ENCODE peak calls at places on chromosome 18, in eight cellular contexts. T is heart left ventricle, B is right lobe of liver, Z is uterus, H is A549, U is lower leg skin, K is tibial nerve, D is transverse colon. I is an unnamed sample.
A peak's percentile ranks its signal among the peaks of the same experiment; 100 is the strongest.

GRCh38 chr18:33844232-33844631 is 266.2 kb downstream of the ASXL3 start:
- DNase-seq in T (no peak), B (no peak), Z (no peak), H (no peak), U (no peak), K (no peak), D (no peak), I (no peak)

GRCh38 chr18:37335337-37335736 is 230.3 kb downstream of the CELF4 start:
- DNase-seq in T (no peak), B (no peak), Z (no peak), H (no peak), U (no peak), K (no peak), D (no peak), I (no peak)

GRCh38 chr18:31219395-31219794 is 56.7 kb upstream of the DSC1 start:
- DNase-seq in T (no peak), B (no peak), Z (no peak), H (no peak), U (no peak), K (no peak), D (no peak), I (no peak)

GRCh38 chr18:44637210-44638051 is 43.3 kb upstream of the SETBP1 start:
- DNase-seq in T (no peak), B (no peak), Z (no peak), H (peak; percentile 7), U (no peak), K (no peak), D (no peak), I (no peak)

GRCh38 chr18:10953672-10954071 is 195.7 kb downstream of the PIEZO2 start:
- DNase-seq in T (no peak), B (no peak), Z (no peak), H (no peak), U (no peak), K (no peak), D (peak; percentile 14), I (no peak)

GRCh38 chr18:616380-616995 is 19.7 kb downstream of the CLUL1 start:
- DNase-seq in T (no peak), B (no peak), Z (no peak), H (peak; percentile 36), U (no peak), K (no peak), D (no peak), I (no peak)

GRCh38 chr18:12593861-12594260 is 64.0 kb downstream of the SPIRE1 start:
- DNase-seq in T (no peak), B (no peak), Z (no peak), H (no peak), U (no peak), K (no peak), D (no peak), I (no peak)

GRCh38 chr18:44939037-44939665 is 258.5 kb downstream of the SETBP1 start:
- DNase-seq in T (no peak), B (no peak), Z (no peak), H (peak; percentile 1), U (no peak), K (no peak), D (peak; percentile 57), I (no peak)

GRCh38 chr18:11976882-11977281 is 4.4 kb upstream of the IMPA2 start:
- DNase-seq in T (no peak), B (no peak), Z (no peak), H (no peak), U (no peak), K (no peak), D (no peak), I (no peak)

GRCh38 chr18:22052405-22053105 is 116.8 kb upstream of the GATA6 start:
- DNase-seq in T (no peak), B (no peak), Z (no peak), H (no peak), U (no peak), K (no peak), D (peak; percentile 25), I (no peak)

GRCh38 chr18:56226025-56226424 is 412.4 kb downstream of the TXNL1 start:
- DNase-seq in T (no peak), B (no peak), Z (no peak), H (no peak), U (no peak), K (no peak), D (no peak), I (no peak)

GRCh38 chr18:23401400-23402347 is 51.4 kb upstream of the RIOK3 start:
- DNase-seq in T (no peak), B (peak; percentile 71), Z (no peak), H (no peak), U (no peak), K (no peak), D (peak; percentile 47), I (peak; percentile 55)

GRCh38 chr18:35460719-35461118 is 37.0 kb downstream of the INO80C start:
- DNase-seq in T (no peak), B (no peak), Z (no peak), H (no peak), U (no peak), K (no peak), D (no peak), I (no peak)

GRCh38 chr18:25350561-25351201 is 1.3 kb downstream of the ZNF521 start:
- DNase-seq in T (peak; percentile 60), B (no peak), Z (peak; percentile 69), H (no peak), U (peak; percentile 34), K (peak; percentile 54), D (peak; percentile 12), I (no peak)

DNA sequence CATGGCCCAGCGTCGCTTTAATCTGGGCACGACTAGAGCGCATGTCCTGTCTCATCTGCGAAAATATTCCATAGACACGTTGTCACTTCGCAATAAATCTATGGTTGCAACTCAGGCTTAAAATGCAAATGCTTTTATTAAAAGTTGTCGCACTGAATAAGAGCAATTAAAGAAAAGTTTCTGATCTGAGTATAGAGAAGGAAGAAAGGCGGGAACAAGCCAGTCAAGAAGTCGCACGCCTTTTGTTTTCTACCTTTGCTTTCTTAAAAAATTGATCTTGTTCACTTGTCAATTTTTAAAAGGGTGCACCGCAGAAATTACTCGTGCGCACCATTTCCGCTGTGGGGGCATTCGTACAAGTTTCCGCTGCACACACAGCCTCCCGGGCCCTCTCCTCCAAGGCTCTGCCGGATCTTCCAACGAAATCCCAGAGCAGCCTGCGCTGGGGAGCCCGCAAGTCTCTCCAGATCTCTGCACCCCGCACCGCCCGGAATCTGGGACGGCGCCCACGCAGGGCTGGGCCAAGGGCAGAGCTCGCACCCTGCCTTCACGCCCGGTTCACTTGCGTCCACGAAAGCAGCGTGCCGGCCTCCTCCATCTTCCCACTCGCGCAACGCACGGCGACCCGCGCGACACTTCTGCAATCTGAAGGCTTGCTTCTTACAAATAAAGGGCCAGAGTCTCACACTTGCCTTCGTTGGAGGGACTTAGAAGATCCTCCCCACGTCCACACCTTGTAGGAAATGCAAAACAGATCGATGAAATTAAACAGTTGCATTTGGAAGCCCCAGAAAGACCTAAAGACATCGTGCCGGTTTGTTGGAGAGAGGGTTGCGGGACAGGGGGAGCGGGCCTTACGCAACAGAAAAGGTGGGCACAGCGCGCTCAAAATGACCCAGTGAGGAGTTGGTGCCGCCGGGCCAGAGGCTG is 2.7 kb upstream of the SALL3 start:
- DNase-seq in T (no peak), B (no peak), Z (no peak), H (no peak), U (no peak), K (no peak), D (no peak), I (peak; percentile 56)
- H3K4me3 ChIP-seq in T (no peak overlapping the region), B (no peak overlapping the region), Z (no peak overlapping the region), H (no peak overlapping the region), U (no peak overlapping the region), K (no peak overlapping the region), D (no peak overlapping the region), I (no peak overlapping the region)

GRCh38 chr18:57910817-57911216 is 107.7 kb upstream of the ATP8B1 start:
- DNase-seq in T (no peak), B (no peak), Z (no peak), H (peak; percentile 21), U (no peak), K (no peak), D (no peak), I (no peak)
- TF ChIP-seq CTCF in T (no peak), B (peak; percentile 24), Z (no peak), H (peak; percentile 14), U (no peak), K (no peak), D (no peak), I (peak; percentile 21)

GRCh38 chr18:76492669-76493212 is 2.3 kb downstream of the ZNF516 start:
- DNase-seq in T (peak; percentile 100), B (peak; percentile 100), Z (peak; percentile 100), H (peak; percentile 90), U (peak; percentile 99), K (peak; percentile 100), D (peak; percentile 99), I (peak; percentile 99)
- TF ChIP-seq POLR2A in T (no peak), B (peak; percentile 18), Z (peak; percentile 55), H (peak; percentile 20), U (no peak), K (peak; percentile 73), D (peak; percentile 66), I (peak; percentile 16)

GRCh38 chr18:58266291-58266690 is 222.3 kb downstream of the NEDD4L start:
- DNase-seq in T (no peak), B (no peak), Z (no peak), H (no peak), U (no peak), K (no peak), D (no peak), I (no peak)

GRCh38 chr18:58263733-58264469 is 219.9 kb downstream of the NEDD4L start:
- DNase-seq in T (no peak), B (no peak), Z (no peak), H (no peak), U (no peak), K (no peak), D (no peak), I (no peak)

GRCh38 chr18:58264846-58265245 is 220.8 kb downstream of the NEDD4L start:
- DNase-seq in T (no peak), B (no peak), Z (no peak), H (no peak), U (no peak), K (no peak), D (no peak), I (no peak)

GRCh38 chr18:58262581-58262980 is 218.6 kb downstream of the NEDD4L start:
- DNase-seq in T (no peak), B (no peak), Z (no peak), H (no peak), U (no peak), K (no peak), D (no peak), I (no peak)

GRCh38 chr18:58263055-58263732 is 219.2 kb downstream of the NEDD4L start:
- DNase-seq in T (no peak), B (no peak), Z (no peak), H (no peak), U (no peak), K (no peak), D (no peak), I (no peak)
- H3K4me3 ChIP-seq in T (no peak overlapping the region), B (no peak overlapping the region), Z (no peak overlapping the region), H (peak overlapping the region; percentile 28), U (no peak overlapping the region), K (no peak overlapping the region), D (peak overlapping the region; percentile 8), I (no peak overlapping the region)

DNA sequence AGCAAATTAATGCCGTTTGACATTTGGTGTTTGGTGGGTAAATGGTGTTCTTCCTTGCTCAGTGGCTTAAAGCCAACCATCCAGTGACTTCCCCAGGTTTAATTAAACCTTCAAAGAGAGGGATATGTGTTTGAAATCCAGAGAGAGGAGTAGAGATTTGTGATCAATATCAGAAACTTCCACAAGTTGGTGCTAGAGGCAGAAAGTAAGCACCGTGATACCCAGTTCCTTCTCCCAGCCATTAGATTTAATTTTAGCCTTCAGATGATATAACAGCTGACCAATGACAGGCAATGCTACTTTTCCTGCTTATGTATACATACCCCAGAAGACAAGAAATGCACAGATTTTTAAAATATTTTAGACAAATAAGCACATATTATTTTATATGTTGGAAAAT is 398.5 kb downstream of the CDH2 start:
- DNase-seq in T (no peak), B (no peak), Z (no peak), H (no peak), U (no peak), K (no peak), D (no peak), I (no peak)
- TF ChIP-seq CTCF in T (peak; percentile 16), B (peak; percentile 35), Z (no peak), H (peak; percentile 30), U (no peak), K (no peak), D (no peak), I (no peak)

I was measured in upper lobe of left lung.